ENCODE peak calls at places on chromosomes 6 and 20, in four cellular contexts. O is nephron progenitor cell, I is ACHN, R is cardiac fibroblast. T is an unnamed sample.
A peak's percentile ranks its signal among the peaks of the same experiment; 100 is the strongest.

GRCh38 chr6:34535646-34536045 is 20.5 kb downstream of the SPDEF start:
- DNase-seq in O (no peak), I (no peak), R (no peak), T (no peak)

GRCh38 chr6:148324297-148325007 is 18.2 kb upstream of the SASH1 start:
- DNase-seq in O (no peak), I (no peak), R (peak; percentile 69), T (no peak)

GRCh38 chr6:113591896-113592827 is 265.0 kb upstream of the MARCKS start:
- DNase-seq in O (no peak), I (no peak), R (peak; percentile 37), T (no peak)

GRCh38 chr20:44411020-44411756 is 55.7 kb downstream of the HNF4A start:
- DNase-seq in O (no peak), I (no peak), R (no peak), T (no peak)

GRCh38 chr20:41426361-41426900 is 59.8 kb upstream of the EMILIN3 start:
- DNase-seq in O (no peak), I (no peak), R (no peak), T (no peak)

GRCh38 chr6:119333707-119334295 is 15.8 kb downstream of the MAN1A1 start:
- DNase-seq in O (no peak), I (peak; percentile 19), R (no peak), T (no peak)

GRCh38 chr6:99833034-99833433 is 161.0 kb downstream of the MCHR2 start:
- DNase-seq in O (no peak), I (no peak), R (no peak), T (no peak)

GRCh38 chr20:38112249-38112942 is 52.7 kb downstream of the TGM2 start:
- DNase-seq in O (no peak), I (no peak), R (no peak), T (no peak)

GRCh38 chr6:168228676-168229367 is 90.8 kb downstream of the DACT2 start:
- DNase-seq in O (no peak), I (no peak), R (no peak), T (no peak)

GRCh38 chr20:6501061-6501460 is 266.4 kb upstream of the BMP2 start:
- DNase-seq in O (no peak), I (peak; percentile 32), R (peak; percentile 96), T (no peak)

GRCh38 chr20:23268792-23269354 is 81.7 kb upstream of the NXT1 start:
- DNase-seq in O (no peak), I (no peak), R (peak; percentile 12), T (no peak)

GRCh38 chr6:46421239-46421638 is 70.0 kb downstream of the RCAN2 start:
- DNase-seq in O (no peak), I (no peak), R (peak; percentile 38), T (no peak)

GRCh38 chr6:85291326-85291725 is 158.6 kb upstream of the NT5E start:
- DNase-seq in O (no peak), I (no peak), R (no peak), T (no peak)

GRCh38 chr6:26312501-26313390 is 52.3 kb upstream of the BTN3A2 start:
- DNase-seq in O (peak; percentile 78), I (peak; percentile 80), R (peak; percentile 96), T (peak; percentile 65)